ENCODE peak calls at places on chromosome X, in five cellular contexts. V is GM23338, B is A673, Y is Peyer's patch, W is testis. X is an unnamed sample. For H3K4me1, the result is how much of the 10 kb centered on the place peaks cover.

GRCh38 chrX:109954333-109954732 is 48.6 kb upstream of the TMEM164 start:
- DNase-seq in V (no peak), B (no peak), Y (no peak), W (no peak), X (no peak)

GRCh38 chrX:49627030-49627777 is 28.4 kb downstream of the GAGE1 start:
- DNase-seq in V (peak), B (peak), Y (no peak), W (peak), X (no peak)

GRCh38 chrX:9785252-9785943 is 831 bp upstream of the SHROOM2 start:
- DNase-seq in V (peak), B (no peak), Y (no peak), W (no peak), X (no peak)

GRCh38 chrX:78119521-78120227 is 15.6 kb downstream of the PGK1 start:
- DNase-seq in V (peak), B (no peak), Y (no peak), W (no peak), X (no peak)

GRCh38 chrX:108199691-108200090 is 108.1 kb downstream of the ATG4A start:
- DNase-seq in V (peak), B (peak), Y (no peak), W (peak), X (peak)

GRCh38 chrX:42414057-42414456 is 363.9 kb downstream of the PPP1R2C start:
- DNase-seq in V (no peak), B (no peak), Y (no peak), W (no peak), X (no peak)

GRCh38 chrX:86002076-86002896 is 45.1 kb downstream of the CHM start:
- DNase-seq in V (peak), B (no peak), Y (peak), W (no peak), X (peak)

GRCh38 chrX:68997911-68998310 is 167.3 kb downstream of the PJA1 start:
- DNase-seq in V (no peak), B (no peak), Y (no peak), W (peak), X (no peak)

GRCh38 chrX:46873746-46874145 is 36.9 kb downstream of the RP2 start:
- DNase-seq in V (peak), B (peak), Y (no peak), W (no peak), X (no peak)

GRCh38 chrX:20144491-20144890 is 2.9 kb upstream of the EIF1AX start:
- DNase-seq in V (no peak), B (no peak), Y (no peak), W (no peak), X (no peak)

GRCh38 chrX:123923211-123923610 is 38.3 kb upstream of the STAG2 start:
- DNase-seq in V (no peak), B (no peak), Y (no peak), W (no peak), X (no peak)

GRCh38 chrX:13647709-13648212 is 5.2 kb upstream of the TCEANC start:
- DNase-seq in V (no peak), B (peak), Y (peak), W (peak), X (peak)

GRCh38 chrX:97158270-97158669 is 274.6 kb downstream of the RPA4 start:
- DNase-seq in V (no peak), B (peak), Y (no peak), W (no peak), X (no peak)

GRCh38 chrX:147403075-147403474 is 508.6 kb upstream of the FMR1 start:
- DNase-seq in V (no peak), B (no peak), Y (no peak), W (no peak), X (no peak)

GRCh38 chrX:46574941-46575381 is 1.4 kb downstream of the CHST7 start:
- DNase-seq in V (peak), B (peak), Y (no peak), W (peak), X (no peak)

GRCh38 chrX:143486105-143486504 is 31.2 kb downstream of the SPANXN3 start:
- DNase-seq in V (no peak), B (no peak), Y (no peak), W (no peak), X (no peak)

GRCh38 chrX:40109288-40110008 is 11.7 kb upstream of the BCOR start:
- DNase-seq in V (peak), B (peak), Y (peak), W (peak), X (peak)

GRCh38 chrX:79604364-79604763 is 237.2 kb upstream of the ITM2A start:
- DNase-seq in V (no peak), B (no peak), Y (no peak), W (no peak), X (no peak)

GRCh38 chrX:63428348-63428747 is 77.2 kb upstream of the SPIN4 start:
- DNase-seq in V (no peak), B (no peak), Y (no peak), W (no peak), X (no peak)

GRCh38 chrX:21479695-21480280 is 105.6 kb downstream of the CNKSR2 start:
- DNase-seq in V (peak), B (peak), Y (no peak), W (no peak), X (peak)

GRCh38 chrX:72100824-72101351 is 30.8 kb downstream of the RTL5 start:
- DNase-seq in V (no peak), B (no peak), Y (peak), W (no peak), X (no peak)

GRCh38 chrX:9844936-9845573 is 58.8 kb downstream of the SHROOM2 start:
- DNase-seq in V (no peak), B (no peak), Y (no peak), W (no peak), X (no peak)

GRCh38 chrX:135544338-135544948 is 24.0 kb downstream of the INTS6L start:
- DNase-seq in V (no peak), B (no peak), Y (peak), W (peak), X (no peak)

GRCh38 chrX:131277543-131278115 is 11.5 kb downstream of the IGSF1 start:
- DNase-seq in V (peak), B (no peak), Y (no peak), W (no peak), X (no peak)

GRCh38 chrX:124289443-124289842 is 43.0 kb upstream of the TEX13D start:
- DNase-seq in V (peak), B (no peak), Y (no peak), W (no peak), X (no peak)

GRCh38 chrX:72105436-72105835 is 26.3 kb downstream of the RTL5 start:
- DNase-seq in V (no peak), B (no peak), Y (no peak), W (no peak), X (no peak)

GRCh38 chrX:40468033-40468979 is 112.5 kb upstream of the ATP6AP2 start:
- DNase-seq in V (peak), B (peak), Y (peak), W (peak), X (peak)

GRCh38 chrX:70244881-70245280 is 10.4 kb downstream of the AWAT1 start:
- DNase-seq in V (no peak), B (no peak), Y (no peak), W (no peak), X (no peak)

GRCh38 chrX:131816551-131817136 is 206.5 kb upstream of the STK26 start:
- DNase-seq in V (no peak), B (no peak), Y (peak), W (no peak), X (no peak)

GRCh38 chrX:39982927-39983326 is 114.8 kb downstream of the BCOR start:
- DNase-seq in V (no peak), B (no peak), Y (no peak), W (no peak), X (no peak)

GRCh38 chrX:132631579-132632232 is 142.9 kb upstream of the MBNL3 start:
- DNase-seq in V (peak), B (peak), Y (no peak), W (no peak), X (peak)

GRCh38 chrX:107715331-107716044 is 60.1 kb downstream of the TSC22D3 start:
- DNase-seq in V (no peak), B (no peak), Y (no peak), W (no peak), X (no peak)

GRCh38 chrX:153946910-153947769 is 2.7 kb upstream of the RENBP start:
- DNase-seq in V (peak), B (peak), Y (peak), W (peak), X (peak)

GRCh38 chrX:13327666-13328065 is 7.8 kb upstream of the ATXN3L start:
- DNase-seq in V (no peak), B (no peak), Y (no peak), W (no peak), X (no peak)

GRCh38 chrX:143634701-143635442 is 1.0 kb downstream of the SLITRK4 start:
- DNase-seq in V (peak), B (no peak), Y (no peak), W (peak), X (no peak)

DNA sequence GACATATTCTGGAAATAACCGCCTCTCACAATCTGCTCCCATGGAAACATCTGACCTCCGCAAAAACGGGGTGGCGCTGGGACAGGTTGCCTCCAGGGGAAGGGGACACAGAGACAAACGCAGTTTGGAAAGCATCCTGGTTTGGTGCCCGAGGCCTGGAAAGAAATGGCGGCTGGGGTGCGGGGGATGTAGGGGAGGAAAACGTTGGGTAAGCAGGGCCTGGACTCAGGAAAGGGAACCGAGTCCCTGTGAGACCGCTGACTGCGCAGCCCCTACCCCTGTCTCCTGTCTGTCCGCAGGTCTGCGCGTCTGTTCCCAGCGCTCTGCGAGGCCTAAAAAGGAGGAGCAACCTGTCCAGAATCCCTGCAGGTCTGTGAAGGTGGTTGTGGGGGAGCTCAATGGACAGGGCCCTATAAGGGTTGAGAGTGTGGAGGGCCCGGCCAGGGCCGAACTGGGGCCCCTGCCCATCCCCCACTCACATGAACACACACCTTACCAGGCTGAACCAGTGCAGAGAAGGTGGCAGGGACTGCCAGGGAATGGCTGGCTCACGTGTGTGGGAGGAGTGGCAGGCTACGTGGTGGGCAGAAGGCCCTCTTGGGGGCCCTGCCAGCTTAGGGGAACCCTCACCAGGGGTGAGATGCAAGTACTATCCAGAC is 671 bp downstream of the TCEAL3 start:
- DNase-seq in V (no peak), B (no peak), Y (no peak), W (peak), X (no peak)
- H3K4me3 ChIP-seq in V (peak), B (peak), Y (peak), W (peak), X (peak)

GRCh38 chrX:11435568-11435967 is 142.4 kb downstream of the AMELX start:
- DNase-seq in V (no peak), B (no peak), Y (no peak), W (no peak), X (no peak)
- H3K4me1 ChIP-seq in V (under half), B (under half), Y (under half), W (under half), X (under half)

GRCh38 chrX:120302434-120302833 is 8.8 kb downstream of the TMEM255A start:
- DNase-seq in V (peak), B (no peak), Y (peak), W (no peak), X (no peak)
- H3K27ac ChIP-seq in V (no peak), B (no peak), Y (peak), W (no peak), X (no peak)

GRCh38 chrX:136779346-136779781 is 1.4 kb downstream of the ARHGEF6 start:
- DNase-seq in V (no peak), B (no peak), Y (no peak), W (no peak), X (no peak)
- H3K4me3 ChIP-seq in V (no peak), B (no peak), Y (peak), W (no peak), X (no peak)

GRCh38 chrX:118503260-118504041 is 7.8 kb downstream of the DOCK11 start:
- DNase-seq in V (no peak), B (no peak), Y (no peak), W (no peak), X (no peak)

GRCh38 chrX:118499295-118499694 is 3.7 kb downstream of the DOCK11 start:
- DNase-seq in V (peak), B (no peak), Y (no peak), W (no peak), X (peak)

GRCh38 chrX:118498351-118498750 is 2.7 kb downstream of the DOCK11 start:
- DNase-seq in V (no peak), B (no peak), Y (no peak), W (no peak), X (peak)

GRCh38 chrX:118498755-118499154 is 3.1 kb downstream of the DOCK11 start:
- DNase-seq in V (no peak), B (no peak), Y (no peak), W (no peak), X (no peak)

GRCh38 chrX:118502121-118502794 is 6.6 kb downstream of the DOCK11 start:
- DNase-seq in V (no peak), B (no peak), Y (no peak), W (no peak), X (no peak)
- H3K4me1 ChIP-seq in V (under half), B (under half), Y (under half), W (under half), X (under half)

GRCh38 chrX:30283456-30284200 is 25.6 kb downstream of the NR0B1 start:
- DNase-seq in V (peak), B (peak), Y (no peak), W (no peak), X (peak)
- H3K27ac ChIP-seq in V (no peak), B (no peak), Y (no peak), W (no peak), X (peak)

GRCh38 chrX:56762220-56762619 is 33.2 kb downstream of the NBDY start:
- DNase-seq in V (no peak), B (no peak), Y (peak), W (no peak), X (no peak)
- H3K4me3 ChIP-seq in V (no peak), B (no peak), Y (no peak), W (no peak), X (no peak)